ENCODE peak calls at places on chromosomes 1 and 21, in five cellular contexts. One of them, this sample, is unnamed.

GRCh38 chr1:29960156-29960755 is 723.9 kb downstream of the PTPRU start:
- DNase-seq in endodermal cell: peak; percentile 34
- DNase-seq in thoracic aorta: no peak
- DNase-seq in left ventricle myocardium inferior: no peak
- DNase-seq in pancreas: no peak
- DNase-seq in this sample: no peak

GRCh38 chr1:203210988-203211387 is 18.5 kb downstream of the CHIT1 start:
- DNase-seq in endodermal cell: no peak
- DNase-seq in thoracic aorta: no peak
- DNase-seq in left ventricle myocardium inferior: no peak
- DNase-seq in pancreas: no peak
- DNase-seq in this sample: no peak

GRCh38 chr1:209747580-209748262 is 8.1 kb upstream of the TRAF3IP3 start:
- DNase-seq in endodermal cell: peak; percentile 99
- DNase-seq in thoracic aorta: peak; percentile 74
- DNase-seq in left ventricle myocardium inferior: peak; percentile 87
- DNase-seq in pancreas: peak; percentile 96
- DNase-seq in this sample: peak; percentile 95

GRCh38 chr1:108897865-108898720 is 21.3 kb downstream of the GPSM2 start:
- DNase-seq in endodermal cell: no peak
- DNase-seq in thoracic aorta: no peak
- DNase-seq in left ventricle myocardium inferior: no peak
- DNase-seq in pancreas: no peak
- DNase-seq in this sample: no peak

GRCh38 chr1:41915786-41916571 is 2.7 kb downstream of the HIVEP3 start:
- DNase-seq in endodermal cell: no peak
- DNase-seq in thoracic aorta: no peak
- DNase-seq in left ventricle myocardium inferior: no peak
- DNase-seq in pancreas: no peak
- DNase-seq in this sample: peak; percentile 64

GRCh38 chr1:3638676-3639075 is 11.2 kb downstream of the WRAP73 start:
- DNase-seq in endodermal cell: no peak
- DNase-seq in thoracic aorta: no peak
- DNase-seq in left ventricle myocardium inferior: peak; percentile 2
- DNase-seq in pancreas: no peak
- DNase-seq in this sample: no peak

GRCh38 chr1:11788549-11789053 is 17.2 kb downstream of the MTHFR start:
- DNase-seq in endodermal cell: no peak
- DNase-seq in thoracic aorta: no peak
- DNase-seq in left ventricle myocardium inferior: no peak
- DNase-seq in pancreas: no peak
- DNase-seq in this sample: peak; percentile 79

GRCh38 chr1:97824644-97825043 is 96.2 kb downstream of the DPYD start:
- DNase-seq in endodermal cell: no peak
- DNase-seq in thoracic aorta: no peak
- DNase-seq in left ventricle myocardium inferior: no peak
- DNase-seq in pancreas: no peak
- DNase-seq in this sample: no peak

GRCh38 chr21:35048706-35049617 is at the start of gene RUNX1:
- DNase-seq in endodermal cell: no peak
- DNase-seq in thoracic aorta: no peak
- DNase-seq in left ventricle myocardium inferior: no peak
- DNase-seq in pancreas: peak; percentile 47
- DNase-seq in this sample: peak; percentile 72

DNA sequence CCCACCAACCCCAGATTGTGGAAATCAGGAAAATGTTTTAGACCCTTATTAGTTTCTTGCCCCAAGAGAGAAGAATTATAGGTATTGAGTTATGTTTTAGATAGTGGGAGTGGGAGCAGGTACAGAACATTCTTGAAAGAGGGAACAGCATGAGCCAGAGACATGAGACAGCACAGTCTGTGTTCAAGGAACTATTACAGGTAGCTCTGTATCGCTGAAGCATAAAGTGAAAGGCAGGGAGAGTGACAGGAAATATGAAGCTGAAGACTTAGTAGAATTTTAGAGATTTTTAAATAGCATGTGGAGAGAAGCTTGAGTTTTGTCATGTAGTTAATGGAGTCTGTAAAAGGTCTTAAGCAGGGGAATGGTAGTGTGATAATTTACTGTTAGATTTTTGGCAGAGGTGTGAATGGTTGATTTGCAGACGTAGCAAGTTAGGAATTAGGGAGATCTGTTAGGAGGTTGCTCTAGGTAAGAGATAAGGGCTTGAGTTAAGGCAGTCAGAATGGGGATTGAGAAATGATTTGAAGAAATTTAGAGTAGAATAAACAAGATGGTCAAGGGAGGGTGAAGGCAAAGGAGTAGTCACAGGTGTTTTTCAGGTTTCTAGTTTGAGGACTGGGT is 11.6 kb downstream of the SUCO start:
- DNase-seq in endodermal cell: no peak
- DNase-seq in thoracic aorta: no peak
- DNase-seq in left ventricle myocardium inferior: no peak
- DNase-seq in pancreas: no peak
- DNase-seq in this sample: no peak
- H3K27ac ChIP-seq in endodermal cell: no peak overlapping the region
- H3K27ac ChIP-seq in thoracic aorta: no peak overlapping the region
- H3K27ac ChIP-seq in left ventricle myocardium inferior: no peak overlapping the region
- H3K27ac ChIP-seq in pancreas: peak overlapping the region; percentile 22
- H3K27ac ChIP-seq in this sample: no peak overlapping the region

GRCh38 chr1:53559391-53559815 is 100.2 kb downstream of the DMRTB1 start:
- DNase-seq in endodermal cell: peak; percentile 69
- DNase-seq in thoracic aorta: no peak
- DNase-seq in left ventricle myocardium inferior: no peak
- DNase-seq in pancreas: no peak
- DNase-seq in this sample: no peak

GRCh38 chr1:53557830-53558784 is 98.9 kb downstream of the DMRTB1 start:
- DNase-seq in endodermal cell: peak; percentile 30
- DNase-seq in thoracic aorta: no peak
- DNase-seq in left ventricle myocardium inferior: no peak
- DNase-seq in pancreas: no peak
- DNase-seq in this sample: no peak

GRCh38 chr1:53556657-53557227 is 97.5 kb downstream of the DMRTB1 start:
- DNase-seq in endodermal cell: no peak
- DNase-seq in thoracic aorta: no peak
- DNase-seq in left ventricle myocardium inferior: no peak
- DNase-seq in pancreas: no peak
- DNase-seq in this sample: no peak

GRCh38 chr1:53558916-53559315 is 99.7 kb downstream of the DMRTB1 start:
- DNase-seq in endodermal cell: no peak
- DNase-seq in thoracic aorta: no peak
- DNase-seq in left ventricle myocardium inferior: no peak
- DNase-seq in pancreas: no peak
- DNase-seq in this sample: no peak

GRCh38 chr1:53557369-53557768 is 98.2 kb downstream of the DMRTB1 start:
- DNase-seq in endodermal cell: no peak
- DNase-seq in thoracic aorta: no peak
- DNase-seq in left ventricle myocardium inferior: no peak
- DNase-seq in pancreas: no peak
- DNase-seq in this sample: no peak
- TF ChIP-seq CTCF in endodermal cell: no peak
- TF ChIP-seq CTCF in thoracic aorta: no peak
- TF ChIP-seq CTCF in left ventricle myocardium inferior: no peak
- TF ChIP-seq CTCF in pancreas: no peak
- TF ChIP-seq CTCF in this sample: no peak

GRCh38 chr1:183869671-183870070 is 64.8 kb downstream of the RGL1 start:
- DNase-seq in endodermal cell: no peak
- DNase-seq in thoracic aorta: no peak
- DNase-seq in left ventricle myocardium inferior: no peak
- DNase-seq in pancreas: no peak
- DNase-seq in this sample: no peak

GRCh38 chr1:183871568-183871967 is 66.6 kb downstream of the RGL1 start:
- DNase-seq in endodermal cell: no peak
- DNase-seq in thoracic aorta: no peak
- DNase-seq in left ventricle myocardium inferior: no peak
- DNase-seq in pancreas: no peak
- DNase-seq in this sample: no peak

GRCh38 chr1:183870351-183871077 is 65.6 kb downstream of the RGL1 start:
- DNase-seq in endodermal cell: no peak
- DNase-seq in thoracic aorta: no peak
- DNase-seq in left ventricle myocardium inferior: peak; percentile 61
- DNase-seq in pancreas: no peak
- DNase-seq in this sample: peak; percentile 53

GRCh38 chr1:183872406-183872805 is 67.5 kb downstream of the RGL1 start:
- DNase-seq in endodermal cell: no peak
- DNase-seq in thoracic aorta: no peak
- DNase-seq in left ventricle myocardium inferior: no peak
- DNase-seq in pancreas: no peak
- DNase-seq in this sample: no peak

DNA sequence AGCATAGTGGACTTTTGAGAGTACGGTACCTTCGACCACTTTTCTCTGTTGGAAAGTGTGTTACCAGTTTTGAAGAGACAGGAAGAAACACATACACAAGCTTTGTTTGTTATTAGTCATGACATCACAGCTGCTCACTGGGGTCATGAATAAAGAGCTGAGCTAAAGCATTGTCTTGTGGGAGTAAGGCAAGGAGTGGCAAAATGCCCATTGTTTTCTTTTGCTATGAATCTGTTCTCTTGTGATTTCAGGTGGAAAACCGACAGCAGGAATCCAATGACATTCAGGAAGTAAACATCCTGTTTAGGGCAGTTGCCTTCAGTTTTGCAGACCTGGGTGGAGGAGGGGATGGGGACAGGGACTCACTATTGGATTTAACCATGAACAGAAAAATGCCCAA is 66.2 kb downstream of the RGL1 start:
- DNase-seq in endodermal cell: no peak
- DNase-seq in thoracic aorta: no peak
- DNase-seq in left ventricle myocardium inferior: no peak
- DNase-seq in pancreas: no peak
- DNase-seq in this sample: no peak
- H3K4me1 ChIP-seq in endodermal cell: peaks cover 8% of the 10 kb centered on the region
- H3K4me1 ChIP-seq in thoracic aorta: peaks cover 26% of the 10 kb centered on the region
- H3K4me1 ChIP-seq in left ventricle myocardium inferior: peaks cover 71% of the 10 kb centered on the region
- H3K4me1 ChIP-seq in pancreas: no peaks in the 10 kb centered on the region
- H3K4me1 ChIP-seq in this sample: peaks cover 24% of the 10 kb centered on the region

GRCh38 chr21:39843916-39844315 is 23.3 kb upstream of the PCP4 start:
- DNase-seq in endodermal cell: no peak
- DNase-seq in thoracic aorta: no peak
- DNase-seq in left ventricle myocardium inferior: no peak
- DNase-seq in pancreas: no peak
- DNase-seq in this sample: no peak

GRCh38 chr21:39842741-39843146 is 24.5 kb upstream of the PCP4 start:
- DNase-seq in endodermal cell: no peak
- DNase-seq in thoracic aorta: no peak
- DNase-seq in left ventricle myocardium inferior: no peak
- DNase-seq in pancreas: no peak
- DNase-seq in this sample: no peak

GRCh38 chr21:39847877-39848276 is 19.4 kb upstream of the PCP4 start:
- DNase-seq in endodermal cell: peak; percentile 24
- DNase-seq in thoracic aorta: no peak
- DNase-seq in left ventricle myocardium inferior: no peak
- DNase-seq in pancreas: no peak
- DNase-seq in this sample: no peak

GRCh38 chr21:39843483-39843882 is 23.8 kb upstream of the PCP4 start:
- DNase-seq in endodermal cell: no peak
- DNase-seq in thoracic aorta: no peak
- DNase-seq in left ventricle myocardium inferior: no peak
- DNase-seq in pancreas: no peak
- DNase-seq in this sample: no peak

DNA sequence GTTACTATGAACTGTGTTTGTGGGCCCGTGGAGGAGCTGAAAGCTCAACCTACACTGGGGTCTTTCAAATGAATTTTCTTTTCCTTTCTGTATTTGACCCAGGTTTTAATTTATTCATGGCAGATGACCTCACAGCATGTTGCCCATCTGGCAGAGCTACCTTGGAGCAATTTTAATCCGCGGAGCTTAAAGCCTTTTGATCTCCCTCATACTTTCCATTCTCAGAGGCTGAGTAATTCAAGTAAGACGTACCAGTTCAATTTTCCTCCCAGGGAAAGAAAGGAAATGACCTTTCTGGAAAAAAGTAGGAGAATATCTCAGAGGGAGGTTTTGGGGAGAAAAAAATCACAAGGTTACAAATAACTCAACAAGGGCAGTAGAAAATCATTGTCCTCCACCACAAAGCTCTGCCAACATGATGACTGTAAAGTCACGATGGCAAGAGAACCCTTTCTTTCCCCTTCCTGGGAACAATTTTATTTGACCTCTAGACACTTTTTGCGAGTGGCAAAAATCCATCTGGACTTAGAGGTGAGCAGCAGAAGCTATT is 21.6 kb upstream of the PCP4 start:
- DNase-seq in endodermal cell: no peak
- DNase-seq in thoracic aorta: no peak
- DNase-seq in left ventricle myocardium inferior: no peak
- DNase-seq in pancreas: no peak
- DNase-seq in this sample: no peak
- H3K27ac ChIP-seq in endodermal cell: peak overlapping the region; percentile 68
- H3K27ac ChIP-seq in thoracic aorta: no peak overlapping the region
- H3K27ac ChIP-seq in left ventricle myocardium inferior: no peak overlapping the region
- H3K27ac ChIP-seq in pancreas: no peak overlapping the region
- H3K27ac ChIP-seq in this sample: no peak overlapping the region

GRCh38 chr21:39204134-39204533 is 20.9 kb upstream of the PSMG1 start:
- DNase-seq in endodermal cell: no peak
- DNase-seq in thoracic aorta: no peak
- DNase-seq in left ventricle myocardium inferior: no peak
- DNase-seq in pancreas: no peak
- DNase-seq in this sample: no peak
- TF ChIP-seq CTCF in endodermal cell: peak; percentile 58
- TF ChIP-seq CTCF in thoracic aorta: peak; percentile 18
- TF ChIP-seq CTCF in left ventricle myocardium inferior: peak; percentile 23
- TF ChIP-seq CTCF in pancreas: no peak
- TF ChIP-seq CTCF in this sample: no peak

DNA sequence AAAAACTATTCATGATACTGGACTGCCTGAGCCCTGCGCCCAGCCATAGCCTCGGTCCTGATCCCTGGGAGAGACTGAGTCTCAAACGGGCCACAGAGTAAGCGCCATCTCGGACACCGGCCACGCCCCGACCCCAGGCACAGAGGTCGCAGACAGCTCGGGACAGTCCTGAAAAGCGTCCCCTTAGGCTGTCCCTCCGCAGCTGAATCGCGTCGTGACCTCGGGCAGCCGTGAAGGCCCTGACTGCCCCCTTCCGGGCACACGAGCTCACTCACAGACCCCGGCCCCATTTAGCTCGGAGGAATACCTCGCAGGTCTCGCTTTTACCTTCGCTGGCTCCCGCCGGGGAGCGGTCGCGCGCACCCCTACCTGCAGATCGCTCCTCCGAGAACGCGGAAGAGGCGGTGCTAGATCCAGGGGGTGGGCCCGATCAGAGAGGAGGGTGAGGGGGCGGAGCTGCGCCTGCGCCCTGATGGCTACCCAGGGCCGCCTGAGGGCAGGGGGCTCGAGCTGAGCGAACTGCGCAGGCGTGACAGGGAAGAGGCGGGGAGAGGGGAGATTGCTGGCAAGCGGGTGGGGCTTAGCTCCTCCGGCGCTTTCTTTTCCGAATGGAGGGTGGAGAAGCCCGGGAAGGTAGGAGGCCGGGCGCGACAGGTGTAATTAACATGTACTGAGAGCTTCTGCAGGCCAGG is at the start of gene MKNK1:
- DNase-seq in endodermal cell: peak; percentile 99
- DNase-seq in thoracic aorta: peak; percentile 79
- DNase-seq in left ventricle myocardium inferior: peak; percentile 98
- DNase-seq in pancreas: peak; percentile 99
- DNase-seq in this sample: peak; percentile 100
- H3K4me1 ChIP-seq in endodermal cell: no peaks in the 10 kb centered on the region
- H3K4me1 ChIP-seq in thoracic aorta: peaks cover 27% of the 10 kb centered on the region
- H3K4me1 ChIP-seq in left ventricle myocardium inferior: peaks cover 83% of the 10 kb centered on the region
- H3K4me1 ChIP-seq in pancreas: peaks cover 37% of the 10 kb centered on the region
- H3K4me1 ChIP-seq in this sample: peaks cover 55% of the 10 kb centered on the region

GRCh38 chr1:202007703-202008489 is 2.5 kb upstream of the ELF3 start:
- DNase-seq in endodermal cell: peak; percentile 93
- DNase-seq in thoracic aorta: no peak
- DNase-seq in left ventricle myocardium inferior: no peak
- DNase-seq in pancreas: peak; percentile 88
- DNase-seq in this sample: peak; percentile 86
- H3K27ac ChIP-seq in endodermal cell: no peak overlapping the region
- H3K27ac ChIP-seq in thoracic aorta: no peak overlapping the region
- H3K27ac ChIP-seq in left ventricle myocardium inferior: no peak overlapping the region
- H3K27ac ChIP-seq in pancreas: peak overlapping the region; percentile 91
- H3K27ac ChIP-seq in this sample: peak overlapping the region; percentile 21

GRCh38 chr1:226736908-226737818 is 1.9 kb downstream of the ITPKB start:
- DNase-seq in endodermal cell: peak; percentile 83
- DNase-seq in thoracic aorta: no peak
- DNase-seq in left ventricle myocardium inferior: peak; percentile 39
- DNase-seq in pancreas: peak; percentile 19
- DNase-seq in this sample: peak; percentile 55
- TF ChIP-seq CTCF in endodermal cell: peak; percentile 20
- TF ChIP-seq CTCF in thoracic aorta: no peak
- TF ChIP-seq CTCF in left ventricle myocardium inferior: peak; percentile 29
- TF ChIP-seq CTCF in pancreas: no peak
- TF ChIP-seq CTCF in this sample: no peak